ENCODE peak calls at places on chromosomes 11 and 22, in five cellular contexts. R is fibroblast of mammary gland; I is stimulated activated CD4-positive, alpha-beta T cell treated with anti-CD3 and anti-CD28 coated beads, Interleukin-4, amount 100 ng/mL, for 1 hour; N is nucleus accumbens; A is activated CD8-positive, alpha-beta memory T cell treated with anti-CD3 and anti-CD28 coated beads for 4 hours. X is an unnamed sample.
A peak's percentile ranks its signal among the peaks of the same experiment; 100 is the strongest.

GRCh38 chr11:125514336-125515101 is 18.5 kb upstream of the FEZ1 start:
- DNase-seq in R (peak; percentile 15), I (peak; percentile 32), N (no peak), A (peak; percentile 45), X (peak; percentile 34)

GRCh38 chr11:48005133-48005532 is 24.8 kb downstream of the PTPRJ start:
- DNase-seq in R (peak; percentile 54), I (peak; percentile 58), N (no peak), A (no peak), X (no peak)

GRCh38 chr22:45376703-45377102 is 36.7 kb downstream of the SMC1B start:
- DNase-seq in R (peak; percentile 15), I (no peak), N (no peak), A (no peak), X (no peak)

GRCh38 chr11:73365352-73366264 is 10.6 kb upstream of the RELT start:
- DNase-seq in R (no peak), I (no peak), N (no peak), A (no peak), X (no peak)

GRCh38 chr11:105298174-105298573 is 158.6 kb upstream of the CARD18 start:
- DNase-seq in R (no peak), I (no peak), N (no peak), A (no peak), X (no peak)

GRCh38 chr22:43127166-43127908 is 15.9 kb downstream of the MCAT start:
- DNase-seq in R (no peak), I (no peak), N (no peak), A (no peak), X (no peak)

GRCh38 chr11:8922691-8923090 is 10.1 kb downstream of the C11orf16 start:
- DNase-seq in R (no peak), I (no peak), N (no peak), A (no peak), X (no peak)

GRCh38 chr11:12806113-12806512 is 131.9 kb downstream of the TEAD1 start:
- DNase-seq in R (peak; percentile 55), I (no peak), N (no peak), A (no peak), X (no peak)

GRCh38 chr11:67082071-67082791 is 25.6 kb downstream of the RHOD start:
- DNase-seq in R (peak; percentile 12), I (no peak), N (no peak), A (no peak), X (no peak)

GRCh38 chr11:62922653-62923371 is 1.6 kb upstream of the CHRM1 start:
- DNase-seq in R (peak; percentile 30), I (peak; percentile 41), N (peak; percentile 22), A (peak; percentile 15), X (peak; percentile 48)

GRCh38 chr11:68099474-68100405 is 21.4 kb downstream of the CHKA start:
- DNase-seq in R (no peak), I (peak; percentile 16), N (no peak), A (peak; percentile 5), X (peak; percentile 38)

GRCh38 chr11:643366-643765 is 6.3 kb downstream of the DRD4 start:
- DNase-seq in R (no peak), I (no peak), N (no peak), A (no peak), X (no peak)

X was measured in activated CD4-positive, CD25-positive, alpha-beta regulatory T cell treated with anti-CD3 and anti-CD28 coated beads, Interleukin-2, amount 50 U/mL, for 72 hours.